ENCODE peak calls at places on chromosomes 7 and 10, in eight cellular contexts. One of them, this sample, is unnamed.

GRCh38 chr7:157056246-157056645 is 45.8 kb upstream of the MNX1 start:
- DNase-seq in mammary epithelial cell: no peak
- DNase-seq in GM12865: no peak
- DNase-seq in cardiac fibroblast: no peak
- DNase-seq in astrocyte of the spinal cord: no peak
- DNase-seq in A549: no peak
- DNase-seq in cardiac muscle cell: no peak
- DNase-seq in lung: no peak
- DNase-seq in this sample: no peak

GRCh38 chr7:30255096-30255769 is 29.2 kb upstream of the ZNRF2 start:
- DNase-seq in lung: no peak
- DNase-seq in A549: no peak
- DNase-seq in cardiac muscle cell: no peak
- DNase-seq in cardiac fibroblast: no peak
- DNase-seq in GM12865: no peak
- DNase-seq in mammary epithelial cell: no peak
- DNase-seq in astrocyte of the spinal cord: no peak
- DNase-seq in this sample: no peak

GRCh38 chr10:95501203-95502094 is 59.7 kb downstream of the SORBS1 start:
- DNase-seq in cardiac muscle cell: no peak
- DNase-seq in cardiac fibroblast: no peak
- DNase-seq in A549: no peak
- DNase-seq in astrocyte of the spinal cord: no peak
- DNase-seq in mammary epithelial cell: no peak
- DNase-seq in lung: no peak
- DNase-seq in GM12865: no peak
- DNase-seq in this sample: no peak

GRCh38 chr10:95655571-95656290 is 780 bp downstream of the ALDH18A1 start:
- DNase-seq in mammary epithelial cell: peak; percentile 12
- DNase-seq in cardiac muscle cell: peak; percentile 35
- DNase-seq in GM12865: peak; percentile 34
- DNase-seq in astrocyte of the spinal cord: peak; percentile 35
- DNase-seq in lung: no peak
- DNase-seq in cardiac fibroblast: peak; percentile 41
- DNase-seq in A549: peak; percentile 8
- DNase-seq in this sample: no peak

GRCh38 chr10:42988069-42988468 is 88.8 kb upstream of the RET start:
- DNase-seq in astrocyte of the spinal cord: no peak
- DNase-seq in mammary epithelial cell: no peak
- DNase-seq in cardiac fibroblast: no peak
- DNase-seq in GM12865: no peak
- DNase-seq in A549: no peak
- DNase-seq in cardiac muscle cell: no peak
- DNase-seq in lung: no peak
- DNase-seq in this sample: no peak

GRCh38 chr7:99398891-99399445 is 9.4 kb downstream of the PDAP1 start:
- DNase-seq in astrocyte of the spinal cord: no peak
- DNase-seq in GM12865: no peak
- DNase-seq in cardiac muscle cell: no peak
- DNase-seq in A549: no peak
- DNase-seq in lung: no peak
- DNase-seq in cardiac fibroblast: no peak
- DNase-seq in mammary epithelial cell: no peak
- DNase-seq in this sample: no peak

GRCh38 chr7:107874605-107875446 is 16.2 kb upstream of the DLD start:
- DNase-seq in mammary epithelial cell: peak; percentile 36
- DNase-seq in A549: peak; percentile 44
- DNase-seq in lung: no peak
- DNase-seq in cardiac muscle cell: peak; percentile 80
- DNase-seq in cardiac fibroblast: peak; percentile 77
- DNase-seq in astrocyte of the spinal cord: peak; percentile 64
- DNase-seq in GM12865: peak; percentile 59
- DNase-seq in this sample: peak; percentile 62

GRCh38 chr10:116721991-116722392 is 20.4 kb downstream of the HSPA12A start:
- DNase-seq in lung: no peak
- DNase-seq in cardiac muscle cell: peak; percentile 58
- DNase-seq in mammary epithelial cell: no peak
- DNase-seq in astrocyte of the spinal cord: peak; percentile 41
- DNase-seq in cardiac fibroblast: peak; percentile 39
- DNase-seq in GM12865: no peak
- DNase-seq in A549: no peak
- DNase-seq in this sample: no peak

GRCh38 chr10:117464176-117464575 is 78.4 kb upstream of the EMX2 start:
- DNase-seq in cardiac fibroblast: peak; percentile 67
- DNase-seq in astrocyte of the spinal cord: no peak
- DNase-seq in lung: no peak
- DNase-seq in GM12865: no peak
- DNase-seq in mammary epithelial cell: no peak
- DNase-seq in A549: no peak
- DNase-seq in cardiac muscle cell: peak; percentile 82
- DNase-seq in this sample: no peak

GRCh38 chr7:72123913-72124312 is 288.2 kb downstream of the CALN1 start:
- DNase-seq in A549: no peak
- DNase-seq in mammary epithelial cell: no peak
- DNase-seq in lung: no peak
- DNase-seq in cardiac muscle cell: no peak
- DNase-seq in GM12865: no peak
- DNase-seq in astrocyte of the spinal cord: no peak
- DNase-seq in cardiac fibroblast: no peak
- DNase-seq in this sample: no peak

GRCh38 chr7:29116801-29117200 is 29.5 kb downstream of the CPVL start:
- DNase-seq in GM12865: no peak
- DNase-seq in cardiac muscle cell: no peak
- DNase-seq in lung: no peak
- DNase-seq in mammary epithelial cell: no peak
- DNase-seq in A549: no peak
- DNase-seq in astrocyte of the spinal cord: no peak
- DNase-seq in cardiac fibroblast: no peak
- DNase-seq in this sample: no peak

GRCh38 chr10:63175534-63175933 is 42.4 kb downstream of the NRBF2 start:
- DNase-seq in GM12865: no peak
- DNase-seq in lung: no peak
- DNase-seq in cardiac fibroblast: no peak
- DNase-seq in astrocyte of the spinal cord: no peak
- DNase-seq in cardiac muscle cell: no peak
- DNase-seq in A549: no peak
- DNase-seq in mammary epithelial cell: no peak
- DNase-seq in this sample: no peak

GRCh38 chr7:78472519-78472918 is 673.9 kb downstream of the PHTF2 start:
- DNase-seq in mammary epithelial cell: peak; percentile 3
- DNase-seq in A549: no peak
- DNase-seq in cardiac muscle cell: peak; percentile 14
- DNase-seq in lung: no peak
- DNase-seq in cardiac fibroblast: peak; percentile 5
- DNase-seq in astrocyte of the spinal cord: no peak
- DNase-seq in GM12865: no peak
- DNase-seq in this sample: no peak

GRCh38 chr7:4633012-4633411 is 49.1 kb upstream of the FOXK1 start:
- DNase-seq in cardiac muscle cell: peak; percentile 21
- DNase-seq in A549: peak; percentile 55
- DNase-seq in lung: no peak
- DNase-seq in cardiac fibroblast: peak; percentile 50
- DNase-seq in astrocyte of the spinal cord: peak; percentile 44
- DNase-seq in mammary epithelial cell: peak; percentile 78
- DNase-seq in GM12865: no peak
- DNase-seq in this sample: no peak

GRCh38 chr10:110504111-110504735 is 6.5 kb downstream of the DUSP5 start:
- DNase-seq in astrocyte of the spinal cord: peak; percentile 84
- DNase-seq in cardiac fibroblast: peak; percentile 80
- DNase-seq in GM12865: peak; percentile 94
- DNase-seq in A549: no peak
- DNase-seq in lung: peak; percentile 65
- DNase-seq in mammary epithelial cell: peak; percentile 52
- DNase-seq in cardiac muscle cell: peak; percentile 80
- DNase-seq in this sample: peak; percentile 74

GRCh38 chr7:125605241-125605640 is 675.6 kb upstream of the POT1 start:
- DNase-seq in GM12865: no peak
- DNase-seq in lung: no peak
- DNase-seq in cardiac muscle cell: no peak
- DNase-seq in mammary epithelial cell: peak; percentile 16
- DNase-seq in cardiac fibroblast: peak; percentile 0
- DNase-seq in A549: no peak
- DNase-seq in astrocyte of the spinal cord: peak; percentile 60
- DNase-seq in this sample: no peak

GRCh38 chr7:43004076-43004475 is 71.9 kb downstream of the MRPL32 start:
- DNase-seq in lung: no peak
- DNase-seq in GM12865: peak; percentile 45
- DNase-seq in cardiac fibroblast: peak; percentile 7
- DNase-seq in cardiac muscle cell: peak; percentile 9
- DNase-seq in A549: no peak
- DNase-seq in astrocyte of the spinal cord: peak; percentile 6
- DNase-seq in mammary epithelial cell: no peak
- DNase-seq in this sample: no peak

GRCh38 chr10:109676703-109677102 is 246.6 kb downstream of the XPNPEP1 start:
- DNase-seq in cardiac muscle cell: no peak
- DNase-seq in A549: no peak
- DNase-seq in astrocyte of the spinal cord: peak; percentile 0
- DNase-seq in cardiac fibroblast: no peak
- DNase-seq in GM12865: no peak
- DNase-seq in mammary epithelial cell: peak; percentile 28
- DNase-seq in lung: no peak
- DNase-seq in this sample: no peak

GRCh38 chr10:97818572-97818971 is 31.1 kb upstream of the GOLGA7B start:
- DNase-seq in cardiac muscle cell: no peak
- DNase-seq in cardiac fibroblast: no peak
- DNase-seq in A549: no peak
- DNase-seq in lung: no peak
- DNase-seq in GM12865: no peak
- DNase-seq in mammary epithelial cell: no peak
- DNase-seq in astrocyte of the spinal cord: no peak
- DNase-seq in this sample: no peak

GRCh38 chr7:55432937-55433784 is 68.0 kb downstream of the LANCL2 start:
- DNase-seq in astrocyte of the spinal cord: peak; percentile 51
- DNase-seq in mammary epithelial cell: peak; percentile 42
- DNase-seq in A549: peak; percentile 53
- DNase-seq in cardiac fibroblast: peak; percentile 44
- DNase-seq in cardiac muscle cell: peak; percentile 47
- DNase-seq in GM12865: peak; percentile 65
- DNase-seq in lung: no peak
- DNase-seq in this sample: no peak

GRCh38 chr10:84837041-84837766 is 508.8 kb downstream of the CCSER2 start:
- DNase-seq in mammary epithelial cell: no peak
- DNase-seq in lung: no peak
- DNase-seq in cardiac muscle cell: no peak
- DNase-seq in astrocyte of the spinal cord: no peak
- DNase-seq in cardiac fibroblast: no peak
- DNase-seq in GM12865: no peak
- DNase-seq in A549: no peak
- DNase-seq in this sample: no peak

GRCh38 chr7:128781126-128781525 is 5.5 kb upstream of the OPN1SW start:
- DNase-seq in mammary epithelial cell: no peak
- DNase-seq in GM12865: no peak
- DNase-seq in cardiac fibroblast: peak; percentile 70
- DNase-seq in lung: no peak
- DNase-seq in astrocyte of the spinal cord: peak; percentile 24
- DNase-seq in A549: no peak
- DNase-seq in cardiac muscle cell: peak; percentile 63
- DNase-seq in this sample: no peak
- H3K4me3 ChIP-seq in mammary epithelial cell: no peak overlapping the region
- H3K4me3 ChIP-seq in GM12865: no peak overlapping the region
- H3K4me3 ChIP-seq in cardiac fibroblast: no peak overlapping the region
- H3K4me3 ChIP-seq in lung: no peak overlapping the region
- H3K4me3 ChIP-seq in astrocyte of the spinal cord: no peak overlapping the region
- H3K4me3 ChIP-seq in A549: no peak overlapping the region
- H3K4me3 ChIP-seq in cardiac muscle cell: no peak overlapping the region
- H3K4me3 ChIP-seq in this sample: no peak overlapping the region

DNA sequence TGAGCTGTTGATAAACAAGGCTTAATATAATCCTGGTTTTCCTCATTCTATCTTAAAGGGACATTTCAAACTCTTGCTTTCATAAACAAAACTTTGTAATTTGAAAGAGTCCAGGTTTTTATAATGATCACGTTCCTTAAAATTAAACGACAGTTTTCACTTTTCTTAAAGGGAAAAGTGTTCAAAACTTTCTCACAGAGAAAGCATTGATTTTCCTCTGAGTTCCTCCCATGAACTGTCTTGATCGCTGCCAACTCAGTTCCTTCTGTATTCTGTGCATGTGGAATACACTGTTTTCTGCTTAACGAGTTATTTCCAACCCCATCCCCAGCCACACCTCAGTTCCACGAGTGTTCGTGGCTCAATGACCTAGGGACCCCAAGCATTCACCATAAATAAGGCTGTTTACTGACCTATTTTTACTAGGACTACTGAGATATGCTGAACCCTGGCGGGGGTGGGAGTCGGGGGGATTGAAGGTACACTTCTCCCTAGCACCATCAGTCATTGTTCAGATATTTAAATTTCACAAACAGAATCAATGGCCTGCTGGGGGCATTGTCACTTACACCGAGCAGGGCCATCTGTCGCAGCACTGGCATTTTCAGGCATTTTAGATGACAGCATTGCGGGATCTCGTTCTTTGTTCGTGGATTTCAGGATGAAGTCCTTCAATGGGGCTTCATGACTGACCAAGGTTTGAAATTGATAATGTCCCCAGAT is 2.2 kb upstream of the C7orf33 start:
- DNase-seq in mammary epithelial cell: no peak
- DNase-seq in cardiac fibroblast: no peak
- DNase-seq in lung: no peak
- DNase-seq in cardiac muscle cell: no peak
- DNase-seq in astrocyte of the spinal cord: no peak
- DNase-seq in GM12865: no peak
- DNase-seq in A549: no peak
- DNase-seq in this sample: no peak
- H3K4me3 ChIP-seq in mammary epithelial cell: no peak overlapping the region
- H3K4me3 ChIP-seq in cardiac fibroblast: no peak overlapping the region
- H3K4me3 ChIP-seq in lung: no peak overlapping the region
- H3K4me3 ChIP-seq in cardiac muscle cell: no peak overlapping the region
- H3K4me3 ChIP-seq in astrocyte of the spinal cord: no peak overlapping the region
- H3K4me3 ChIP-seq in GM12865: no peak overlapping the region
- H3K4me3 ChIP-seq in A549: no peak overlapping the region
- H3K4me3 ChIP-seq in this sample: no peak overlapping the region

GRCh38 chr10:68327889-68328786 is 3.7 kb upstream of the HNRNPH3 start:
- DNase-seq in A549: peak; percentile 73
- DNase-seq in lung: no peak
- DNase-seq in astrocyte of the spinal cord: peak; percentile 75
- DNase-seq in GM12865: no peak
- DNase-seq in cardiac fibroblast: peak; percentile 83
- DNase-seq in cardiac muscle cell: peak; percentile 86
- DNase-seq in mammary epithelial cell: peak; percentile 41
- DNase-seq in this sample: no peak
- H3K4me3 ChIP-seq in A549: peak overlapping the region; percentile 24
- H3K4me3 ChIP-seq in lung: no peak overlapping the region
- H3K4me3 ChIP-seq in astrocyte of the spinal cord: no peak overlapping the region
- H3K4me3 ChIP-seq in GM12865: peak overlapping the region; percentile 16
- H3K4me3 ChIP-seq in cardiac fibroblast: peak overlapping the region; percentile 26
- H3K4me3 ChIP-seq in cardiac muscle cell: no peak overlapping the region
- H3K4me3 ChIP-seq in mammary epithelial cell: no peak overlapping the region
- H3K4me3 ChIP-seq in this sample: no peak overlapping the region

DNA sequence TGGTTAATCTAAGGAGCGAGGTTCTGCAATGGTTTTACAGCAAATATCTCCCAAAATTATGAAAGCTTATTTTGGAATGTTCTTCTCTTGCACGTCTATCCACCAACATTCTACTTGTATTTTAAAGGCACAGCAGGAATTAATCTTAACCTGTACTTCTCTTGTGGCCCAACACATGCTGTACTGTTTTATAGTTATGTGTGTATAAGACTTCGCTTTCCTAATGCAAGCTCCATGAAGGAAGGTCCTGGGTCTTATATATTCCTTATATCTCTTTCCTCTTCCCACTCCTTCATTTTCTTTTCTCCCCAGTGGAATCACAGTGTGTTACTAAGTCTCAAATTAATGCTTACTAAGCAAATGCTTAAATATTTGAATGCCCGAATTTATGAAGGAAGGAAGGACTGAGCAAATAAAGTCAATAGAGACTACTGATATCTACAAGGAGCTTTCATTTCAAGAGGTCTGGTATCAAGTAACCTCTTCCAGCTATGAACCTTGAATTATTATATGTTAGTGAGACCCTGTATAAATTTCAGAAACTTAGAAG is 14.0 kb downstream of the TMEM26 start:
- DNase-seq in cardiac muscle cell: no peak
- DNase-seq in mammary epithelial cell: no peak
- DNase-seq in cardiac fibroblast: no peak
- DNase-seq in A549: no peak
- DNase-seq in astrocyte of the spinal cord: peak; percentile 6
- DNase-seq in lung: no peak
- DNase-seq in GM12865: no peak
- DNase-seq in this sample: no peak
- H3K4me3 ChIP-seq in cardiac muscle cell: no peak overlapping the region
- H3K4me3 ChIP-seq in mammary epithelial cell: no peak overlapping the region
- H3K4me3 ChIP-seq in cardiac fibroblast: no peak overlapping the region
- H3K4me3 ChIP-seq in A549: no peak overlapping the region
- H3K4me3 ChIP-seq in astrocyte of the spinal cord: no peak overlapping the region
- H3K4me3 ChIP-seq in lung: no peak overlapping the region
- H3K4me3 ChIP-seq in GM12865: no peak overlapping the region
- H3K4me3 ChIP-seq in this sample: no peak overlapping the region